ENCODE peak calls at places on chromosomes 4 and X, in nine cellular contexts. H is ureter; J is substantia nigra; G is astrocyte of the spinal cord; S is hippocampal formation; B is retina; U is stimulated activated naive CD8-positive, alpha-beta T cell treated with anti-CD3 and anti-CD28 coated beads, Interleukin-15, Interleukin-2, amounts not matched to agents 100 U/mL and 50 U/mL, for 24 hours; Q is gastrocnemius medialis; T is GM18507. P is an unnamed sample.

GRCh38 chrX:14927391-14927790 is 54.2 kb downstream of the MOSPD2 start:
- DNase-seq in B (no peak), H (no peak), Q (no peak), G (peak; percentile 41), T (no peak), U (no peak), J (no peak), S (no peak), P (no peak)

GRCh38 chr4:182015893-182016292 is 227.3 kb upstream of the TENM3 start:
- DNase-seq in T (no peak), S (no peak), U (no peak), B (no peak), G (peak; percentile 43), Q (no peak), H (no peak), J (no peak), P (no peak)

GRCh38 chr4:72286185-72286584 is 254.4 kb downstream of the NPFFR2 start:
- DNase-seq in T (no peak), G (peak; percentile 50), U (no peak), B (peak; percentile 8), S (no peak), J (no peak), Q (no peak), H (no peak), P (no peak)

GRCh38 chrX:110408949-110409588 is 50.4 kb downstream of the RTL9 start:
- DNase-seq in S (no peak), T (no peak), G (no peak), Q (no peak), H (no peak), J (no peak), U (no peak), B (no peak), P (no peak)

GRCh38 chr4:1994935-1995334 is 13.8 kb downstream of the NELFA start:
- DNase-seq in U (no peak), H (no peak), S (no peak), Q (no peak), J (no peak), T (no peak), B (no peak), G (no peak), P (no peak)

GRCh38 chr4:111793686-111794085 is 351.6 kb upstream of the FAM241A start:
- DNase-seq in U (no peak), S (no peak), B (no peak), Q (no peak), H (no peak), J (no peak), T (no peak), G (no peak), P (no peak)

GRCh38 chr4:86506591-86506990 is 87.5 kb upstream of the PTPN13 start:
- DNase-seq in T (no peak), Q (no peak), J (no peak), U (no peak), B (no peak), H (no peak), G (no peak), S (no peak), P (no peak)

GRCh38 chrX:23003121-23003520 is 3.4 kb downstream of the DDX53 start:
- DNase-seq in G (peak; percentile 34), U (no peak), T (no peak), H (no peak), S (no peak), J (no peak), B (no peak), Q (no peak), P (no peak)

GRCh38 chr4:156723951-156724668 is 247.5 kb downstream of the PDGFC start:
- DNase-seq in J (no peak), B (no peak), H (no peak), G (no peak), Q (no peak), S (no peak), U (no peak), T (no peak), P (no peak)

GRCh38 chrX:47218280-47218919 is at the start of gene CDK16:
- DNase-seq in J (peak; percentile 67), U (peak; percentile 72), H (peak; percentile 80), S (peak; percentile 83), B (peak; percentile 99), G (peak; percentile 91), Q (peak; percentile 73), T (peak; percentile 57), P (peak; percentile 85)

GRCh38 chr4:109818268-109818667 is 2.7 kb downstream of the GAR1 start:
- DNase-seq in H (no peak), G (no peak), B (no peak), S (no peak), U (no peak), Q (no peak), J (no peak), T (no peak), P (no peak)

GRCh38 chr4:6940744-6941137 is 31.1 kb downstream of the TBC1D14 start:
- DNase-seq in G (no peak), J (no peak), H (no peak), Q (no peak), T (no peak), U (no peak), S (no peak), B (no peak), P (no peak)

GRCh38 chr4:5222047-5222446 is 170.8 kb downstream of the STK32B start:
- DNase-seq in T (no peak), B (no peak), G (no peak), J (no peak), S (no peak), U (no peak), H (no peak), Q (no peak), P (no peak)

GRCh38 chr4:89712141-89712540 is 124.8 kb downstream of the SNCA start:
- DNase-seq in J (no peak), T (no peak), Q (no peak), B (no peak), S (no peak), U (no peak), G (peak; percentile 86), H (no peak), P (peak; percentile 64)

P was measured in SK-N-DZ.